ENCODE peak calls at places on chromosome 1, in seven cellular contexts. One of them, this sample, is unnamed.

GRCh38 chr1:39919545-39919944 is 17.8 kb upstream of the MYCL start:
- DNase-seq in astrocyte of the cerebellum: peak
- DNase-seq in kidney: no peak
- DNase-seq in uterus: no peak
- DNase-seq in fibroblast of lung: peak
- DNase-seq in cardiac muscle cell: peak
- DNase-seq in breast epithelium: no peak
- DNase-seq in this sample: peak

GRCh38 chr1:37158113-37158749 is 123.9 kb upstream of the GRIK3 start:
- DNase-seq in astrocyte of the cerebellum: no peak
- DNase-seq in kidney: no peak
- DNase-seq in uterus: no peak
- DNase-seq in fibroblast of lung: no peak
- DNase-seq in cardiac muscle cell: no peak
- DNase-seq in breast epithelium: no peak
- DNase-seq in this sample: no peak

GRCh38 chr1:983736-984475 is 2.0 kb upstream of the PERM1 start:
- DNase-seq in astrocyte of the cerebellum: no peak
- DNase-seq in kidney: peak
- DNase-seq in uterus: peak
- DNase-seq in fibroblast of lung: no peak
- DNase-seq in cardiac muscle cell: peak
- DNase-seq in breast epithelium: no peak
- DNase-seq in this sample: no peak

GRCh38 chr1:215518594-215518993 is 48.5 kb upstream of the KCTD3 start:
- DNase-seq in astrocyte of the cerebellum: no peak
- DNase-seq in kidney: no peak
- DNase-seq in uterus: no peak
- DNase-seq in fibroblast of lung: no peak
- DNase-seq in cardiac muscle cell: no peak
- DNase-seq in breast epithelium: no peak
- DNase-seq in this sample: no peak

GRCh38 chr1:199226163-199226562 is 587.3 kb downstream of the PTPRC start:
- DNase-seq in astrocyte of the cerebellum: peak
- DNase-seq in kidney: no peak
- DNase-seq in uterus: no peak
- DNase-seq in fibroblast of lung: peak
- DNase-seq in cardiac muscle cell: no peak
- DNase-seq in breast epithelium: no peak
- DNase-seq in this sample: peak

GRCh38 chr1:56526571-56527174 is 52.7 kb downstream of the PLPP3 start:
- DNase-seq in astrocyte of the cerebellum: no peak
- DNase-seq in kidney: no peak
- DNase-seq in uterus: no peak
- DNase-seq in fibroblast of lung: peak
- DNase-seq in cardiac muscle cell: no peak
- DNase-seq in breast epithelium: no peak
- DNase-seq in this sample: peak

GRCh38 chr1:41843378-41843777 is 75.3 kb downstream of the HIVEP3 start:
- DNase-seq in astrocyte of the cerebellum: peak
- DNase-seq in kidney: no peak
- DNase-seq in uterus: no peak
- DNase-seq in fibroblast of lung: peak
- DNase-seq in cardiac muscle cell: no peak
- DNase-seq in breast epithelium: no peak
- DNase-seq in this sample: peak

GRCh38 chr1:60960846-60961542 is 121.4 kb upstream of the NFIA start:
- DNase-seq in astrocyte of the cerebellum: no peak
- DNase-seq in kidney: no peak
- DNase-seq in uterus: no peak
- DNase-seq in fibroblast of lung: peak
- DNase-seq in cardiac muscle cell: peak
- DNase-seq in breast epithelium: no peak
- DNase-seq in this sample: peak

GRCh38 chr1:164765557-164765956 is 206.6 kb downstream of the PBX1 start:
- DNase-seq in astrocyte of the cerebellum: no peak
- DNase-seq in kidney: no peak
- DNase-seq in uterus: no peak
- DNase-seq in fibroblast of lung: peak
- DNase-seq in cardiac muscle cell: no peak
- DNase-seq in breast epithelium: no peak
- DNase-seq in this sample: peak

GRCh38 chr1:192573499-192573898 is 2.1 kb upstream of the RGS1 start:
- DNase-seq in astrocyte of the cerebellum: no peak
- DNase-seq in kidney: no peak
- DNase-seq in uterus: no peak
- DNase-seq in fibroblast of lung: peak
- DNase-seq in cardiac muscle cell: no peak
- DNase-seq in breast epithelium: no peak
- DNase-seq in this sample: peak

GRCh38 chr1:232600430-232601258 is 29.3 kb downstream of the SIPA1L2 start:
- DNase-seq in astrocyte of the cerebellum: no peak
- DNase-seq in kidney: no peak
- DNase-seq in uterus: no peak
- DNase-seq in fibroblast of lung: peak
- DNase-seq in cardiac muscle cell: no peak
- DNase-seq in breast epithelium: no peak
- DNase-seq in this sample: no peak

GRCh38 chr1:30414086-30414850 is 309.1 kb downstream of the MATN1 start:
- DNase-seq in astrocyte of the cerebellum: no peak
- DNase-seq in kidney: no peak
- DNase-seq in uterus: peak
- DNase-seq in fibroblast of lung: no peak
- DNase-seq in cardiac muscle cell: peak
- DNase-seq in breast epithelium: peak
- DNase-seq in this sample: no peak

GRCh38 chr1:154869351-154870116 is 547 bp downstream of the KCNN3 start:
- DNase-seq in astrocyte of the cerebellum: no peak
- DNase-seq in kidney: peak
- DNase-seq in uterus: peak
- DNase-seq in fibroblast of lung: peak
- DNase-seq in cardiac muscle cell: peak
- DNase-seq in breast epithelium: no peak
- DNase-seq in this sample: peak

GRCh38 chr1:157240495-157241184 is 102.4 kb upstream of the ETV3 start:
- DNase-seq in astrocyte of the cerebellum: no peak
- DNase-seq in kidney: no peak
- DNase-seq in uterus: no peak
- DNase-seq in fibroblast of lung: no peak
- DNase-seq in cardiac muscle cell: no peak
- DNase-seq in breast epithelium: no peak
- DNase-seq in this sample: no peak

GRCh38 chr1:18119978-18120377 is 12.4 kb downstream of the IGSF21 start:
- DNase-seq in astrocyte of the cerebellum: no peak
- DNase-seq in kidney: no peak
- DNase-seq in uterus: no peak
- DNase-seq in fibroblast of lung: no peak
- DNase-seq in cardiac muscle cell: no peak
- DNase-seq in breast epithelium: no peak
- DNase-seq in this sample: no peak

GRCh38 chr1:35557118-35557610 is at the start of gene KIAA0319L:
- DNase-seq in astrocyte of the cerebellum: no peak
- DNase-seq in kidney: peak
- DNase-seq in uterus: peak
- DNase-seq in fibroblast of lung: no peak
- DNase-seq in cardiac muscle cell: peak
- DNase-seq in breast epithelium: no peak
- DNase-seq in this sample: peak

GRCh38 chr1:6475381-6476133 is 9.6 kb upstream of the TNFRSF25 start:
- DNase-seq in astrocyte of the cerebellum: no peak
- DNase-seq in kidney: peak
- DNase-seq in uterus: peak
- DNase-seq in fibroblast of lung: no peak
- DNase-seq in cardiac muscle cell: peak
- DNase-seq in breast epithelium: no peak
- DNase-seq in this sample: peak

GRCh38 chr1:149929847-149930246 is 2.2 kb upstream of the SF3B4 start:
- DNase-seq in astrocyte of the cerebellum: no peak
- DNase-seq in kidney: no peak
- DNase-seq in uterus: no peak
- DNase-seq in fibroblast of lung: no peak
- DNase-seq in cardiac muscle cell: no peak
- DNase-seq in breast epithelium: no peak
- DNase-seq in this sample: no peak

GRCh38 chr1:10208537-10208936 is 1.8 kb upstream of the KIF1B start:
- DNase-seq in astrocyte of the cerebellum: no peak
- DNase-seq in kidney: no peak
- DNase-seq in uterus: no peak
- DNase-seq in fibroblast of lung: no peak
- DNase-seq in cardiac muscle cell: no peak
- DNase-seq in breast epithelium: no peak
- DNase-seq in this sample: no peak

GRCh38 chr1:53069663-53070327 is 7.8 kb downstream of the PODN start:
- DNase-seq in astrocyte of the cerebellum: no peak
- DNase-seq in kidney: peak
- DNase-seq in uterus: peak
- DNase-seq in fibroblast of lung: no peak
- DNase-seq in cardiac muscle cell: no peak
- DNase-seq in breast epithelium: no peak
- DNase-seq in this sample: no peak

GRCh38 chr1:29498126-29499100 is 262.1 kb downstream of the PTPRU start:
- DNase-seq in astrocyte of the cerebellum: peak
- DNase-seq in kidney: no peak
- DNase-seq in uterus: no peak
- DNase-seq in fibroblast of lung: peak
- DNase-seq in cardiac muscle cell: no peak
- DNase-seq in breast epithelium: no peak
- DNase-seq in this sample: peak

GRCh38 chr1:246608616-246609376 is 42.5 kb downstream of the CNST start:
- DNase-seq in astrocyte of the cerebellum: peak
- DNase-seq in kidney: peak
- DNase-seq in uterus: peak
- DNase-seq in fibroblast of lung: peak
- DNase-seq in cardiac muscle cell: no peak
- DNase-seq in breast epithelium: peak
- DNase-seq in this sample: peak

DNA sequence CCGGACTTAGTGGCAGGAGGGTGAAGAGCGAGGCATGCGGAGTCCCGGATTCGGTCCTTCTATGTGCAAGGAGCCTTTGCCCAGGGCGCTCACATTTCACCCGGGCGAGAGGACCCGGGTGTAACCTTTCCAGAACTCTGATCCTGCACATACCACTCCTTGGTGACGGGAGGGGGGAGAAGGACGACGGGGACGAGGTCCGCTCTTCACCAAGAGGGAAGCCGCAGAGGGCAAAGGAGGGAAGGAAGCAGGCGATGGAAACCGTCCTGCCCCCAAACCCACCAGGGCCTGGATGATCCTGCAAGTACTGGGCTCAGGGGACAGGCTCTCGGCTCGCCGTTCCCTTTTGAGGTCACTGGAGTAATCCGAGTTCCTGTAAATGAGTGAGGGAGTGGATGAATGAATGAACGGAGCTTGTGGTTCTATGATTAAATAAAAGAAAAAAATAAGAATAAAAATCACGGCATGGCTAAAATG is 993 bp downstream of the SYPL2 start:
- DNase-seq in astrocyte of the cerebellum: no peak
- DNase-seq in kidney: no peak
- DNase-seq in uterus: no peak
- DNase-seq in fibroblast of lung: no peak
- DNase-seq in cardiac muscle cell: no peak
- DNase-seq in breast epithelium: no peak
- DNase-seq in this sample: no peak
- TF ChIP-seq CTCF in astrocyte of the cerebellum: no peak
- TF ChIP-seq CTCF in kidney: no peak
- TF ChIP-seq CTCF in uterus: no peak
- TF ChIP-seq CTCF in fibroblast of lung: no peak
- TF ChIP-seq CTCF in cardiac muscle cell: no peak
- TF ChIP-seq CTCF in breast epithelium: no peak
- TF ChIP-seq CTCF in this sample: no peak

DNA sequence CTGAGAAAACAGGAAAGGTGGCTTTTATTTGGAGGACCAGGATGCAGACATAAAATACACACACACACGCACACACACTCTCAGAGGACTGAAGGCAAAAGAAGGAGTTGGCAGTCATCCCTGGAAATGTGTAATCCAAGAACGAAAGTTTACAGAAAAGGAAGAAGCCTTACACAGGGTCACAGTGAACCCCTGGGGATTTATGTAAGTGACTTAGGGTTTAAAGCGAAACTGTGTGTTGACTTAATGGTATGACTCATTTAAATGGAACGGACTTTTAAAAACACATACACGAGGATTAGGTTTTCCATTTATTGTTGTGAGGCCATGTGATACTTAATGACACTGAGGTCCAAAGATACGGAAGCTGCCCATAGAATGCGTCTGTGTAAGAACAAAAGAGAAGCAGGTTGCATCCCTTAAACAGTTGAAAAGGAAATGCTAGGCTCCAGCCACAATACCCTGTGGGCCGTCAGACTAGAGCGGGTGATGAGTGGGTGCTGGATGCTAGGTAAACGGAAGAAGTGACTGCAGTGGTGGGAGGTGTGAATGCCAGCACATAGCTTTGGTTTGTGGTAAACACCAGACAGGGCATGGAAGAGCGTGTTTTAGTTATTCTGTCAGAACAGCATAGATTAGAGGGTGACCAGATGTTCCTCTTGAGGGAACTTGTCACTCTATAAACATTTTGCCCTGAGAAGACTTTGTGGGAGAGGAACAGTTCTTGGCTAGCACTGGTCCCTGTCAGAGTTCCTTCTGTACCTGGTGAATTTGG is 21.6 kb upstream of the BCL10 start:
- DNase-seq in astrocyte of the cerebellum: peak
- DNase-seq in kidney: no peak
- DNase-seq in uterus: no peak
- DNase-seq in fibroblast of lung: peak
- DNase-seq in cardiac muscle cell: no peak
- DNase-seq in breast epithelium: no peak
- DNase-seq in this sample: peak
- H3K4me3 ChIP-seq in astrocyte of the cerebellum: no peak
- H3K4me3 ChIP-seq in kidney: peak
- H3K4me3 ChIP-seq in uterus: no peak
- H3K4me3 ChIP-seq in fibroblast of lung: no peak
- H3K4me3 ChIP-seq in cardiac muscle cell: no peak
- H3K4me3 ChIP-seq in breast epithelium: no peak
- H3K4me3 ChIP-seq in this sample: no peak

GRCh38 chr1:93143136-93143535 is 37.1 kb downstream of the TMED5 start:
- DNase-seq in astrocyte of the cerebellum: no peak
- DNase-seq in kidney: no peak
- DNase-seq in uterus: no peak
- DNase-seq in fibroblast of lung: peak
- DNase-seq in cardiac muscle cell: no peak
- DNase-seq in breast epithelium: no peak
- DNase-seq in this sample: peak
- TF ChIP-seq CTCF in astrocyte of the cerebellum: no peak
- TF ChIP-seq CTCF in kidney: no peak
- TF ChIP-seq CTCF in uterus: no peak
- TF ChIP-seq CTCF in fibroblast of lung: no peak
- TF ChIP-seq CTCF in cardiac muscle cell: no peak
- TF ChIP-seq CTCF in breast epithelium: no peak
- TF ChIP-seq CTCF in this sample: no peak

GRCh38 chr1:115647000-115647399 is 5.2 kb downstream of the VANGL1 start:
- DNase-seq in astrocyte of the cerebellum: no peak
- DNase-seq in kidney: no peak
- DNase-seq in uterus: no peak
- DNase-seq in fibroblast of lung: peak
- DNase-seq in cardiac muscle cell: no peak
- DNase-seq in breast epithelium: no peak
- DNase-seq in this sample: no peak
- H3K4me3 ChIP-seq in astrocyte of the cerebellum: no peak
- H3K4me3 ChIP-seq in kidney: no peak
- H3K4me3 ChIP-seq in uterus: no peak
- H3K4me3 ChIP-seq in fibroblast of lung: no peak
- H3K4me3 ChIP-seq in cardiac muscle cell: no peak
- H3K4me3 ChIP-seq in breast epithelium: no peak
- H3K4me3 ChIP-seq in this sample: no peak

This sample was measured in epithelial cell of esophagus.